ENCODE peak calls at places on chromosome X, in six cellular contexts. H, X, Q, F, B and W are unnamed samples.

GRCh38 chrX:25737540-25737939 is 400.6 kb upstream of the MAGEB18 start:
- DNase-seq in H (no peak), X (no peak), Q (no peak), F (no peak), B (peak; percentile 47), W (no peak)

GRCh38 chrX:46589977-46590723 is 16.6 kb downstream of the CHST7 start:
- DNase-seq in H (no peak), X (peak; percentile 71), Q (peak; percentile 82), F (no peak), B (peak; percentile 62), W (no peak)

GRCh38 chrX:39900788-39901170 is 197.0 kb downstream of the BCOR start:
- DNase-seq in H (no peak), X (no peak), Q (peak; percentile 30), F (no peak), B (no peak), W (no peak)

GRCh38 chrX:80747832-80748231 is 61.8 kb downstream of the BRWD3 start:
- DNase-seq in H (no peak), X (peak; percentile 39), Q (peak; percentile 25), F (no peak), B (peak; percentile 16), W (no peak)

GRCh38 chrX:39653656-39654055 is 444.1 kb downstream of the BCOR start:
- DNase-seq in H (no peak), X (no peak), Q (no peak), F (no peak), B (no peak), W (no peak)

GRCh38 chrX:17710836-17711235 is 26.5 kb upstream of the SCML1 start:
- DNase-seq in H (no peak), X (no peak), Q (no peak), F (no peak), B (peak; percentile 5), W (no peak)

GRCh38 chrX:135914404-135914803 is 20.9 kb downstream of the SAGE1 start:
- DNase-seq in H (no peak), X (no peak), Q (no peak), F (no peak), B (no peak), W (no peak)

GRCh38 chrX:132483523-132483922 is 5.3 kb downstream of the MBNL3 start:
- DNase-seq in H (no peak), X (no peak), Q (no peak), F (no peak), B (no peak), W (no peak)

GRCh38 chrX:155888139-155888538 is 7.0 kb downstream of the VAMP7 start:
- DNase-seq in H (peak; percentile 59), X (peak; percentile 75), Q (peak; percentile 69), F (no peak), B (peak; percentile 87), W (no peak)

GRCh38 chrX:119516157-119516702 is 48.0 kb downstream of the SLC25A5 start:
- DNase-seq in H (peak; percentile 44), X (peak; percentile 44), Q (peak; percentile 77), F (no peak), B (peak; percentile 69), W (peak; percentile 65)

GRCh38 chrX:20454117-20454516 is 187.4 kb upstream of the RPS6KA3 start:
- DNase-seq in H (peak; percentile 42), X (no peak), Q (peak; percentile 69), F (no peak), B (peak; percentile 25), W (peak; percentile 22)

GRCh38 chrX:44637282-44637681 is 94.6 kb upstream of the FUNDC1 start:
- DNase-seq in H (no peak), X (peak; percentile 44), Q (no peak), F (no peak), B (no peak), W (no peak)

GRCh38 chrX:20623448-20623847 is 356.7 kb upstream of the RPS6KA3 start:
- DNase-seq in H (no peak), X (peak; percentile 56), Q (peak; percentile 57), F (no peak), B (no peak), W (no peak)

GRCh38 chrX:20267924-20268701 is 1.4 kb upstream of the RPS6KA3 start:
- DNase-seq in H (no peak), X (no peak), Q (no peak), F (peak; percentile 62), B (no peak), W (no peak)

GRCh38 chrX:134365923-134366322 is 94.0 kb upstream of the HPRT1 start:
- DNase-seq in H (no peak), X (peak; percentile 77), Q (no peak), F (no peak), B (no peak), W (no peak)

GRCh38 chrX:114071412-114071811 is 512.5 kb upstream of the HTR2C start:
- DNase-seq in H (no peak), X (peak; percentile 6), Q (no peak), F (no peak), B (no peak), W (no peak)

GRCh38 chrX:74343970-74344622 is 40.1 kb downstream of the ZCCHC13 start:
- DNase-seq in H (peak; percentile 84), X (peak; percentile 91), Q (peak; percentile 92), F (no peak), B (peak; percentile 97), W (peak; percentile 55)

GRCh38 chrX:43953218-43953617 is 20.0 kb downstream of the NDP start:
- DNase-seq in H (no peak), X (no peak), Q (peak; percentile 27), F (no peak), B (peak; percentile 30), W (no peak)

GRCh38 chrX:74514384-74514783 is 93.1 kb downstream of the SLC16A2 start:
- DNase-seq in H (peak; percentile 43), X (no peak), Q (no peak), F (no peak), B (no peak), W (no peak)

GRCh38 chrX:103586314-103586646 is 965 bp downstream of the TCEAL4 start:
- DNase-seq in H (no peak), X (no peak), Q (peak; percentile 37), F (peak; percentile 33), B (no peak), W (no peak)

GRCh38 chrX:40964633-40965586 is 120.3 kb upstream of the USP9X start:
- DNase-seq in H (no peak), X (peak; percentile 61), Q (no peak), F (no peak), B (no peak), W (no peak)

GRCh38 chrX:79270401-79270800 is 96.7 kb downstream of the ITM2A start:
- DNase-seq in H (no peak), X (no peak), Q (no peak), F (no peak), B (no peak), W (peak; percentile 54)

GRCh38 chrX:110847334-110847733 is 51.7 kb upstream of the CHRDL1 start:
- DNase-seq in H (no peak), X (peak; percentile 54), Q (peak; percentile 55), F (no peak), B (peak; percentile 63), W (peak; percentile 44)

GRCh38 chrX:70346671-70347070 is 56.8 kb downstream of the KIF4A start:
- DNase-seq in H (no peak), X (no peak), Q (no peak), F (no peak), B (no peak), W (no peak)
- H3K36me3 ChIP-seq in H (peaks cover 40% of the 10 kb centered on the region), X (no peaks in the 10 kb centered on the region), Q (no peaks in the 10 kb centered on the region), F (no peaks in the 10 kb centered on the region), B (no peaks in the 10 kb centered on the region), W (no peaks in the 10 kb centered on the region)

DNA sequence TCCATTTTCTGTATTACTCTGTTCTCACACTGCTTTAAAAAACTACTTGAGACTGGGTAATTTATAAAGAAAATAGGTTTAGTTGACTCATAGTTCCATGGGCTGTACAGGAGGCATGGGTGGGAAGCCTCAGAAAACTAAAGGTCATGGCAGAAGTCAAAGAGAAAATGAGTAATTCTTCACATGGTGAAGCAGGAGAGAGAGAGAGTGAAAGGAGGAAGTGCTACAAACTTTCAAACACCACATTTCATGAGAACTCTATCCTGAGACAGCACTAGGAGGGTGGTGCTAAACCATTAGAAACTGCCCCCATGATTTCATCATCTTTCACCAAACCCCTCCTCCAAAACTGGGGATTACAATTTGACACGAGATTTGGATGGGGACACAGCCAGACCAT is 108.0 kb upstream of the PBDC1 start:
- DNase-seq in H (no peak), X (no peak), Q (no peak), F (no peak), B (no peak), W (no peak)
- H3K36me3 ChIP-seq in H (no peaks in the 10 kb centered on the region), X (no peaks in the 10 kb centered on the region), Q (no peaks in the 10 kb centered on the region), F (no peaks in the 10 kb centered on the region), B (no peaks in the 10 kb centered on the region), W (no peaks in the 10 kb centered on the region)

DNA sequence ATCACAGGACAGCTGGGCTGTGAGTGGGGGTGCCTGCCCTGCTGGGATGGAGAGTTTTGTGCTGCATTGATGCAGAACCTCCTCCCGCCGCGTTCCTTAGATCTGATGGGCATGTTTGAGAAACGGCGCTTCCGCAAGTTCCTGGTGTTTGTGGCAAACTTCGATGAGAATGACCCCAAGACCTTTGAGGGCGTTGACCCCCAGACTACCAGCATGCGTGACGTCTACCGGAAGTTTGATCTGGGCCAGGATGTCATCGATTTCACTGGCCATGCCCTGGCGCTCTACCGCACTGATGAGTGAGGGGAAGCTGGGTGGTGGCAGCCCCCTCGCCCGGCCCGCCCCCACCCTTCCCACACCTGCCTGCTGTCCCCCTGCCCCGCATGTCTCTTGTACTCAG is 2.9 kb downstream of the GDI1 start:
- DNase-seq in H (no peak), X (no peak), Q (no peak), F (no peak), B (no peak), W (no peak)
- H3K36me3 ChIP-seq in H (peaks cover 53% of the 10 kb centered on the region), X (peaks cover 15% of the 10 kb centered on the region), Q (no peaks in the 10 kb centered on the region), F (no peaks in the 10 kb centered on the region), B (peaks cover 42% of the 10 kb centered on the region), W (peaks cover 17% of the 10 kb centered on the region)

DNA sequence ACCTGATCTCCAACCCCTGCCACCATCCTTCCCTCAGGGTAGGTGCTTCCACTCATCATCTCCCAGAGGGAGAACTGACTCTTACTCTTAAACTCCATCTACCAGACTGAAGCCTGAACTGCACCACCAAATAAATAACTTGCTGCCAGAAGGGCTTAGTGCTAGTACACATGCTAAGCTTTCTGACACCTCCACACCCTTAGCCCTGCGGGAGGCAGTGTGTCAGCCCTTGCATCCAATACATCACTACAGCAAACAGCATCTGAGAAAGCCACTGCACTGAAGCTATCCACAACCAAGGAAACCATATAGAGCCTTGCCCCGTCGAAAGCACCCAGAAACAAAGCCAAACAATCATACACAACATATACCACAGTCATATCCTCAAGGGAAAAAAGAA is 68.6 kb upstream of the MCF2 start:
- DNase-seq in H (no peak), X (no peak), Q (no peak), F (no peak), B (no peak), W (no peak)
- H3K36me3 ChIP-seq in H (no peaks in the 10 kb centered on the region), X (peaks cover 1% of the 10 kb centered on the region), Q (no peaks in the 10 kb centered on the region), F (no peaks in the 10 kb centered on the region), B (peaks cover 5% of the 10 kb centered on the region), W (peaks cover 13% of the 10 kb centered on the region)

GRCh38 chrX:122115604-122116003 is 1068.2 kb downstream of the GLUD2 start:
- DNase-seq in H (no peak), X (no peak), Q (no peak), F (no peak), B (no peak), W (no peak)

GRCh38 chrX:122113376-122113775 is 1066.0 kb downstream of the GLUD2 start:
- DNase-seq in H (no peak), X (no peak), Q (no peak), F (no peak), B (no peak), W (no peak)

GRCh38 chrX:122119361-122119760 is 1064.7 kb upstream of the GRIA3 start:
- DNase-seq in H (no peak), X (no peak), Q (no peak), F (no peak), B (no peak), W (no peak)

GRCh38 chrX:122113896-122114295 is 1066.5 kb downstream of the GLUD2 start:
- DNase-seq in H (no peak), X (no peak), Q (no peak), F (no peak), B (no peak), W (no peak)
- H3K36me3 ChIP-seq in H (no peaks in the 10 kb centered on the region), X (no peaks in the 10 kb centered on the region), Q (no peaks in the 10 kb centered on the region), F (no peaks in the 10 kb centered on the region), B (no peaks in the 10 kb centered on the region), W (no peaks in the 10 kb centered on the region)